ENCODE peak calls at places on chromosomes 1 and 21, in five cellular contexts. One of them, this sample, is unnamed.

GRCh38 chr1:167454304-167454928 is 63.9 kb downstream of the CD247 start:
- DNase-seq in MM.1S: no peak
- DNase-seq in HCT116: no peak
- DNase-seq in endothelial cell of umbilical vein: peak; percentile 9
- DNase-seq in GM23338: peak; percentile 75
- DNase-seq in this sample: no peak

GRCh38 chr21:17671733-17672132 is 59.0 kb upstream of the BTG3 start:
- DNase-seq in MM.1S: no peak
- DNase-seq in HCT116: no peak
- DNase-seq in endothelial cell of umbilical vein: no peak
- DNase-seq in GM23338: no peak
- DNase-seq in this sample: no peak

GRCh38 chr1:226001852-226002666 is 2.9 kb upstream of the SDE2 start:
- DNase-seq in MM.1S: no peak
- DNase-seq in HCT116: no peak
- DNase-seq in endothelial cell of umbilical vein: peak; percentile 92
- DNase-seq in GM23338: no peak
- DNase-seq in this sample: no peak

GRCh38 chr1:13619909-13620308 is 36.3 kb downstream of the PDPN start:
- DNase-seq in MM.1S: no peak
- DNase-seq in HCT116: no peak
- DNase-seq in endothelial cell of umbilical vein: no peak
- DNase-seq in GM23338: no peak
- DNase-seq in this sample: no peak

GRCh38 chr1:240618946-240619345 is 7.0 kb upstream of the GREM2 start:
- DNase-seq in MM.1S: no peak
- DNase-seq in HCT116: no peak
- DNase-seq in endothelial cell of umbilical vein: no peak
- DNase-seq in GM23338: no peak
- DNase-seq in this sample: no peak

GRCh38 chr21:42991992-42992740 is 17.8 kb downstream of the PKNOX1 start:
- DNase-seq in MM.1S: no peak
- DNase-seq in HCT116: no peak
- DNase-seq in endothelial cell of umbilical vein: peak; percentile 53
- DNase-seq in GM23338: peak; percentile 46
- DNase-seq in this sample: peak; percentile 21

GRCh38 chr21:34524671-34525601 is 12.9 kb upstream of the KCNE1 start:
- DNase-seq in MM.1S: no peak
- DNase-seq in HCT116: no peak
- DNase-seq in endothelial cell of umbilical vein: peak; percentile 58
- DNase-seq in GM23338: peak; percentile 81
- DNase-seq in this sample: peak; percentile 73

GRCh38 chr21:44415073-44416025 is 40.0 kb upstream of the LRRC3 start:
- DNase-seq in MM.1S: no peak
- DNase-seq in HCT116: no peak
- DNase-seq in endothelial cell of umbilical vein: no peak
- DNase-seq in GM23338: no peak
- DNase-seq in this sample: no peak

GRCh38 chr21:38838598-38839369 is 33.1 kb downstream of the ETS2 start:
- DNase-seq in MM.1S: no peak
- DNase-seq in HCT116: no peak
- DNase-seq in endothelial cell of umbilical vein: no peak
- DNase-seq in GM23338: no peak
- DNase-seq in this sample: no peak

GRCh38 chr1:54403808-54404261 is 2.4 kb downstream of the SSBP3 start:
- DNase-seq in MM.1S: no peak
- DNase-seq in HCT116: no peak
- DNase-seq in endothelial cell of umbilical vein: peak; percentile 62
- DNase-seq in GM23338: peak; percentile 22
- DNase-seq in this sample: peak; percentile 68

GRCh38 chr1:201759194-201759814 is 69.7 kb upstream of the IPO9 start:
- DNase-seq in MM.1S: no peak
- DNase-seq in HCT116: no peak
- DNase-seq in endothelial cell of umbilical vein: no peak
- DNase-seq in GM23338: no peak
- DNase-seq in this sample: no peak

GRCh38 chr1:59903136-59903754 is 23.3 kb downstream of the CYP2J2 start:
- DNase-seq in MM.1S: peak; percentile 80
- DNase-seq in HCT116: peak; percentile 27
- DNase-seq in endothelial cell of umbilical vein: peak; percentile 10
- DNase-seq in GM23338: peak; percentile 75
- DNase-seq in this sample: no peak

GRCh38 chr1:59595774-59596173 is 219.0 kb upstream of the HOOK1 start:
- DNase-seq in MM.1S: no peak
- DNase-seq in HCT116: no peak
- DNase-seq in endothelial cell of umbilical vein: peak; percentile 80
- DNase-seq in GM23338: no peak
- DNase-seq in this sample: peak; percentile 59

DNA sequence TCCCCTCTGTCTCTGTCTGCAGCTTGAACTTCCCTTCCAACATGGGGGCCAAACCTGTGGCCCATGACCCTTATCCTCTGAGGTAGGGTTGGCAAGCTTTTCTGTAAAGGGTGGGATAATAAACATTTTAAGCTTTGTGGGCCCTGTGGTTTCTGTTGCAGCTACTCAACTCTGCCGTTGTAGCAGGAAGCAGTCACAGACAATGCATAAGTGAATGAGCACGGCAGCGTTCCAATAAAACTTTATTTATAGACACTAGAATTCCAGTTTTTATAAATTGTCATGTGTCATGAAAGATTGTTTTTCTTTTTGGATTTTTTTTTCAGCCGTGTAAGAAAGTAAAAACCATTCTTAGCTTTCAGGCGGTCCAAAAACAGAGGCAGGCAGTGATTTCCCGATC is 18.2 kb upstream of the CDK18 start:
- DNase-seq in MM.1S: no peak
- DNase-seq in HCT116: no peak
- DNase-seq in endothelial cell of umbilical vein: no peak
- DNase-seq in GM23338: no peak
- DNase-seq in this sample: no peak
- TF ChIP-seq EZH2 in MM.1S: no peak
- TF ChIP-seq EZH2 in HCT116: no peak
- TF ChIP-seq EZH2 in endothelial cell of umbilical vein: no peak
- TF ChIP-seq EZH2 in GM23338: no peak
- TF ChIP-seq EZH2 in this sample: no peak

DNA sequence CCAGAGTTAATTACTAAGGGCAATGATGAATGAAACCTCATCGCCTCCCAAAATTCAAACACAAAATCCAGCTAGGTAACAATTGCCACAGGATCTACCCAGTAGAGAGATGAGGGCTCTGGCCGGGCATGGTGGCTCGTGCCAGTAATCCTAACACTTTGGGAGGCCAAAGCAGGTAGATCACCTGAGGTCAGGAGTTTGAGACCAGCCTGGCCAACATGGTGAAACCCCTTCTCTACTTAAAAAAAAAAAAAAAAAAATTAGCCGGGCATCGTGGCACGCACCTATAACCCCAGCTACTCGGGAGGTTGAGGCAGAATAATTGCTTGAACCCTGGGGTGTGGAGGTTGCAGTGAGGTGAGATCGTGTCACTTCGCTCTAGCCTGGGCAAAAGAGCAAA is 15.8 kb downstream of the CD2 start:
- DNase-seq in MM.1S: no peak
- DNase-seq in HCT116: no peak
- DNase-seq in endothelial cell of umbilical vein: no peak
- DNase-seq in GM23338: no peak
- DNase-seq in this sample: no peak
- H3K4me1 ChIP-seq in MM.1S: peaks cover 42% of the 10 kb centered on the region
- H3K4me1 ChIP-seq in HCT116: no peaks in the 10 kb centered on the region
- H3K4me1 ChIP-seq in endothelial cell of umbilical vein: peaks cover 3% of the 10 kb centered on the region
- H3K4me1 ChIP-seq in GM23338: no peaks in the 10 kb centered on the region
- H3K4me1 ChIP-seq in this sample: peaks cover 12% of the 10 kb centered on the region

DNA sequence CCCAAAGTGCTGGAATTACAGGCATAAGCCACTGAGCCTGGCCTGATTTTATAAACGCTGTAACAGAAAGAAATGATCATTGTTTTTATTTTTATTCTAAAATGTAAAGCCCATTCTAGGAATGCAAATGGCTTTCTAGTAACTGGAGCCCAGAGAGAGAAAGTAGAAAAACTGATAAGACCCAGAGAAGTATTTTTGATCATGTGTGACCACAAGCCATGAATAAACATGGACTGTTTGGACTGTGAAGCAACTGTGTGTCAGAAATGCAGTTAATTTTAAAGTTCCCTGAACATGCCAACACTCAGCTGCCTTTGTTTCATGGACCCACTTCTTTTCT is 39.7 kb downstream of the EIF2B3 start:
- DNase-seq in MM.1S: no peak
- DNase-seq in HCT116: no peak
- DNase-seq in endothelial cell of umbilical vein: no peak
- DNase-seq in GM23338: no peak
- DNase-seq in this sample: no peak
- H3K27ac ChIP-seq in MM.1S: no peak overlapping the region
- H3K27ac ChIP-seq in HCT116: no peak overlapping the region
- H3K27ac ChIP-seq in endothelial cell of umbilical vein: peak overlapping the region; percentile 44
- H3K27ac ChIP-seq in GM23338: no peak overlapping the region
- H3K27ac ChIP-seq in this sample: no peak overlapping the region

GRCh38 chr1:152109231-152109997 is 5.8 kb downstream of the TCHH start:
- DNase-seq in MM.1S: no peak
- DNase-seq in HCT116: no peak
- DNase-seq in endothelial cell of umbilical vein: no peak
- DNase-seq in GM23338: peak; percentile 44
- DNase-seq in this sample: peak; percentile 29
- TF ChIP-seq EZH2 in MM.1S: no peak
- TF ChIP-seq EZH2 in HCT116: no peak
- TF ChIP-seq EZH2 in endothelial cell of umbilical vein: peak; percentile 26
- TF ChIP-seq EZH2 in GM23338: peak; percentile 95
- TF ChIP-seq EZH2 in this sample: peak; percentile 43

DNA sequence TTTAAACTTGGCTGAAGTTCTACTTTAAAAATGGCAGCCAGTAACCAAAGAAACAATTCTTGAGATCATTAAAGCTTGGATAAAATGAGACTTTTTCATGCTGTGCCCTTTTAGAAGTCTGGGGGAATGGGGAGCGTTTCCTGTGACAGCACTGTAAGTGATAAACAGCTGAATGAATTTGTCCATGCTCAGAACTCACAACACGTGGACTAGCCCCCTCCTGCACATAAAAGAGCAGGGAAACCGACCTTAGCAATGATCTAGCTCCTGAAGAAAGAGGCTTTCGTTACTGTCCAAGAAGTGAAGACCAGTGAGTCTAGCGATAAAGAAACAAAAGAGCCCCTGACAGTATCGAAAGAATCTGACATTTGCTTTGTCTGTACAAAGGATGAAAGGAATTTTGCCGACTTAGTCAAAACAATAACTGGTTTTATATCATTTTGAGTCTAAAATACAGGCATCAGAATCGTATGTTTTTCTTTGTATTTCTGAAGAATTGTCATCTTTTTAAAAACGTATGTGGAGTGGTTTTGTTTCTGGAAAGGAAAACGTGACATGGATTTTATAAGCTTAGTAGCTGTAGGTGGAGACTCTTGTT is 60.8 kb downstream of the MAST2 start:
- DNase-seq in MM.1S: no peak
- DNase-seq in HCT116: no peak
- DNase-seq in endothelial cell of umbilical vein: peak; percentile 15
- DNase-seq in GM23338: no peak
- DNase-seq in this sample: peak; percentile 16
- H3K4me1 ChIP-seq in MM.1S: peaks cover 10% of the 10 kb centered on the region
- H3K4me1 ChIP-seq in HCT116: no peaks in the 10 kb centered on the region
- H3K4me1 ChIP-seq in endothelial cell of umbilical vein: peaks cover 4% of the 10 kb centered on the region
- H3K4me1 ChIP-seq in GM23338: peaks cover 4% of the 10 kb centered on the region
- H3K4me1 ChIP-seq in this sample: peaks cover 5% of the 10 kb centered on the region

GRCh38 chr1:232477728-232478127 is 152.2 kb downstream of the SIPA1L2 start:
- DNase-seq in MM.1S: no peak
- DNase-seq in HCT116: peak; percentile 77
- DNase-seq in endothelial cell of umbilical vein: no peak
- DNase-seq in GM23338: no peak
- DNase-seq in this sample: peak; percentile 87
- H3K27ac ChIP-seq in MM.1S: no peak overlapping the region
- H3K27ac ChIP-seq in HCT116: no peak overlapping the region
- H3K27ac ChIP-seq in endothelial cell of umbilical vein: no peak overlapping the region
- H3K27ac ChIP-seq in GM23338: no peak overlapping the region
- H3K27ac ChIP-seq in this sample: no peak overlapping the region

GRCh38 chr1:44545961-44546360 is 128.3 kb downstream of the TMEM53 start:
- DNase-seq in MM.1S: no peak
- DNase-seq in HCT116: peak; percentile 64
- DNase-seq in endothelial cell of umbilical vein: no peak
- DNase-seq in GM23338: no peak
- DNase-seq in this sample: peak; percentile 67

GRCh38 chr1:44544960-44545359 is 129.3 kb downstream of the TMEM53 start:
- DNase-seq in MM.1S: no peak
- DNase-seq in HCT116: no peak
- DNase-seq in endothelial cell of umbilical vein: no peak
- DNase-seq in GM23338: no peak
- DNase-seq in this sample: no peak

GRCh38 chr1:44543816-44544185 is 130.5 kb downstream of the TMEM53 start:
- DNase-seq in MM.1S: no peak
- DNase-seq in HCT116: no peak
- DNase-seq in endothelial cell of umbilical vein: no peak
- DNase-seq in GM23338: peak; percentile 78
- DNase-seq in this sample: no peak

GRCh38 chr1:44542415-44543063 is 131.7 kb downstream of the TMEM53 start:
- DNase-seq in MM.1S: no peak
- DNase-seq in HCT116: no peak
- DNase-seq in endothelial cell of umbilical vein: no peak
- DNase-seq in GM23338: no peak
- DNase-seq in this sample: no peak

DNA sequence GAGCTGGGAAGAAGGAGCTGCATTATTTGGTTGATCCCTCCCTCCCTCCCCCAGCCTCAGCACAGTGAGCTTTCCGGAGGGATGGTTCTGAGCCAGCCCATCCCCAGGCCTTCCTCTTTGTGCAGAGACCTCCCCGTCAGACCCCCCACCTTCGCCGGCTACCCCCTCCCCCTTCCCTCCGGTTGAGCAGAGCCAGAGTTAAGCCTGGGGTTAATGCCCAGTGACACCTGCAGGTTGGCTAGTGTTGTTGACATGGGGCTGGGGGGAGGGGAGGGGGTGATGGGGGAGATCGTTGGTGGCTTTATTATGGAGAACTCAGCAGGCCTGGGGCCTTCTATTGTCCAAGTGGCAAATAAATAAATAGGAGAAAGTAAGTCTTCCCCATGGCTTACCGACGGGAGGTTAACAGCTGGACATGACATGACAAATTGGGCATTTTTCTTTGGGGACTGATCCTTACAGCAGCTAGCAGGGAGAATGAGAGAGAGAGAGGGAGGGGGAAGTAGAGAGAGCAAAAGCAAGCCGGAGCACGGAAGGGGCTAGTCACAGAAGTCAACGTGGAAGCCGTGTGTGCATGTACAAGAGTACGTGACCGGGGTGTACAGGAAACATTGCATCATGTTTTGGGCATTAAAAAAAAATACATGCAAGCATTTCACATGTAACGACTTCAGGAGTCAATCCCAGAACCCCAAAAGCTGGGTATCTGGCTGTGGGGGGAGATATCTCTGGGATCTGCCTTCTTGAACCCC is 131.0 kb downstream of the TMEM53 start:
- DNase-seq in MM.1S: no peak
- DNase-seq in HCT116: no peak
- DNase-seq in endothelial cell of umbilical vein: no peak
- DNase-seq in GM23338: peak; percentile 98
- DNase-seq in this sample: no peak
- TF ChIP-seq EZH2 in MM.1S: no peak
- TF ChIP-seq EZH2 in HCT116: no peak
- TF ChIP-seq EZH2 in endothelial cell of umbilical vein: no peak
- TF ChIP-seq EZH2 in GM23338: no peak
- TF ChIP-seq EZH2 in this sample: no peak

This sample was measured in mammary epithelial cell.